ENCODE peak calls at places on chromosomes 1 and 21, in ten cellular contexts. B is hepatocyte; L is transverse colon; Y is fibroblast of mammary gland; T is Calu3; Z is MM.1S; Q is right lobe of liver; F is MCF 10A; R is DND-41; E is CD8-positive, alpha-beta T cell. V is an unnamed sample.

GRCh38 chr21:17730782-17731181 is 88.4 kb downstream of the C21orf91 start:
- DNase-seq in B (no peak), L (no peak), Y (no peak), T (no peak), Z (no peak), Q (no peak), F (peak; percentile 22), R (no peak), E (no peak), V (no peak)

GRCh38 chr1:32939655-32940371 is 24.8 kb downstream of the RNF19B start:
- DNase-seq in B (peak; percentile 48), L (peak; percentile 54), Y (peak; percentile 91), T (peak; percentile 11), Z (no peak), Q (no peak), F (peak; percentile 83), R (no peak), E (no peak), V (no peak)

GRCh38 chr1:223771814-223772770 is 59.8 kb downstream of the CAPN2 start:
- DNase-seq in B (peak; percentile 81), L (no peak), Y (peak; percentile 85), T (peak; percentile 80), Z (peak; percentile 3), Q (no peak), F (peak; percentile 82), R (no peak), E (no peak), V (no peak)

GRCh38 chr1:84939151-84939550 is 46.1 kb upstream of the LPAR3 start:
- DNase-seq in B (no peak), L (no peak), Y (peak; percentile 64), T (no peak), Z (no peak), Q (no peak), F (peak; percentile 13), R (no peak), E (no peak), V (no peak)

GRCh38 chr1:179091691-179092165 is 9.9 kb downstream of the TOR3A start:
- DNase-seq in B (peak; percentile 34), L (peak; percentile 21), Y (peak; percentile 70), T (no peak), Z (no peak), Q (peak; percentile 96), F (peak; percentile 98), R (no peak), E (no peak), V (no peak)

GRCh38 chr1:41874350-41874749 is 44.4 kb downstream of the HIVEP3 start:
- DNase-seq in B (no peak), L (no peak), Y (no peak), T (no peak), Z (peak; percentile 85), Q (no peak), F (no peak), R (peak; percentile 89), E (no peak), V (no peak)

GRCh38 chr1:79040424-79041089 is 34.0 kb upstream of the ADGRL4 start:
- DNase-seq in B (no peak), L (no peak), Y (peak; percentile 41), T (no peak), Z (no peak), Q (no peak), F (no peak), R (no peak), E (no peak), V (no peak)

GRCh38 chr1:1426961-1427934 is 6.2 kb upstream of the ANKRD65 start:
- DNase-seq in B (peak; percentile 67), L (no peak), Y (no peak), T (no peak), Z (no peak), Q (peak; percentile 55), F (no peak), R (peak; percentile 32), E (no peak), V (no peak)

GRCh38 chr1:226061793-226062557 is 541 bp upstream of the H3-3A start:
- DNase-seq in B (peak; percentile 91), L (peak; percentile 85), Y (peak; percentile 68), T (peak; percentile 92), Z (no peak), Q (peak; percentile 92), F (peak; percentile 93), R (peak; percentile 58), E (no peak), V (no peak)

GRCh38 chr1:226060976-226061792 is 1.3 kb upstream of the H3-3A start:
- DNase-seq in B (no peak), L (no peak), Y (peak; percentile 16), T (no peak), Z (no peak), Q (no peak), F (no peak), R (no peak), E (no peak), V (no peak)

GRCh38 chr1:226064168-226064815 is 1.8 kb downstream of the H3-3A start:
- DNase-seq in B (no peak), L (no peak), Y (peak; percentile 25), T (peak; percentile 38), Z (peak; percentile 42), Q (no peak), F (peak; percentile 51), R (peak; percentile 50), E (no peak), V (no peak)

GRCh38 chr1:226063362-226064167 is 1.0 kb downstream of the H3-3A start:
- DNase-seq in B (peak; percentile 57), L (peak; percentile 53), Y (peak; percentile 49), T (peak; percentile 30), Z (peak; percentile 73), Q (peak; percentile 66), F (peak; percentile 69), R (peak; percentile 49), E (peak; percentile 13), V (no peak)

GRCh38 chr1:226062558-226063361 is at the start of gene H3-3A:
- DNase-seq in B (peak; percentile 99), L (peak; percentile 99), Y (peak; percentile 89), T (peak; percentile 99), Z (peak; percentile 98), Q (peak; percentile 98), F (peak; percentile 100), R (peak; percentile 98), E (peak; percentile 96), V (peak; percentile 97)
- TF ChIP-seq CTCF in B (peak; percentile 17), L (no peak), Y (no peak), T (no peak), Z (no peak), Q (no peak), F (no peak), R (peak; percentile 14), E (no peak), V (no peak)

DNA sequence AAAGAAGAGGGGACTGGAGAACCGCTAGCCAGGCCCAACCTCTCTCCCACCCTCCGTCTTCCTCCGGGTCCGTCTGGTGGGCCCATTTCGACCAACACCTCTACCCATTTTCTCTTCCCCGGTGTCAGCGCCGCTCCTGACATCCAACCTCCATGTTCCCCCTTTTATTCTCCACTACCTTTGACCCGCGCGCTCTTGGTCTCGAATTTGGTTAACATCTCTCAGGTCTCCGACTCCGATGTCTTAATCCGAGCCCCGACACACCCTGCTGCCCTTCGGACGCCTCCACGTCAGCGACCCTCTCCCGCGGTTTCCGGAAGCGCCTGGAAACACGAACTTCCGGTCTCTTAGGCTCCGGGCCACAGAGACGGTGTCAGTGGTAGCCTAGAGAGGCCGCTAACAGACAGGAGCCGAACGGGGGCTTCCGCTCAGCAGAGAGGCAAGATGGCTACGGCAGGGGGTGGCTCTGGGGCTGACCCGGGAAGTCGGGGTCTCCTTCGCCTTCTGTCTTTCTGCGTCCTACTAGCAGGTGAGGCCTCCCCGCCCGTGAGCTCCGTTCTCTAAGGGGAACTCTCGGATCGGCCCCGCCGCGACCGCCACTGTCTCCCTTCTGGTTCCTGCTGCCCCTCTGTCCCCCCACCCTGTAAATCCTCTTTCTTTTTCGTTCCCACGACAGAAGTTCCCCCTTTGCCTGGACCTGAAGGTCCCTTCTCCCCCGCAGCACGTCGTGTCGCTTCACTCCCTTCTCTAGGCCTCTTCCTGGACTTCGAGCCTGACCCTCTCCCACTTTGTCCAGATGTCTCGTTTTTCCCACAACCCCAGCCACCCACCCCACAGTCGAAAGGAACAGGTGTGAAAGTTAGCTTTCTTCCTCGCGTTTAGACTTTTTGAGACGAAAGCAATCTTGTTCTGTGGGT is at the start of the genes COPA and NCSTN:
- DNase-seq in B (peak; percentile 97), L (peak; percentile 95), Y (peak; percentile 97), T (peak; percentile 94), Z (peak; percentile 99), Q (peak; percentile 94), F (peak; percentile 98), R (peak; percentile 93), E (peak; percentile 84), V (peak; percentile 94)
- TF ChIP-seq CTCF in B (no peak), L (peak; percentile 5), Y (no peak), T (no peak), Z (no peak), Q (peak; percentile 5), F (no peak), R (no peak), E (no peak), V (no peak)

GRCh38 chr21:29231781-29232548 is 66.8 kb upstream of the BACH1 start:
- DNase-seq in B (no peak), L (no peak), Y (no peak), T (no peak), Z (no peak), Q (no peak), F (no peak), R (no peak), E (no peak), V (no peak)

GRCh38 chr21:29233611-29234540 is 64.8 kb upstream of the BACH1 start:
- DNase-seq in B (no peak), L (no peak), Y (no peak), T (no peak), Z (peak; percentile 81), Q (no peak), F (peak; percentile 69), R (no peak), E (no peak), V (no peak)

GRCh38 chr21:29230541-29231275 is 68.0 kb upstream of the BACH1 start:
- DNase-seq in B (no peak), L (no peak), Y (no peak), T (no peak), Z (no peak), Q (no peak), F (no peak), R (no peak), E (no peak), V (no peak)

GRCh38 chr21:29235714-29236197 is 63.0 kb upstream of the BACH1 start:
- DNase-seq in B (no peak), L (no peak), Y (no peak), T (no peak), Z (peak; percentile 70), Q (no peak), F (no peak), R (no peak), E (no peak), V (no peak)

GRCh38 chr21:29232601-29233541 is 65.9 kb upstream of the BACH1 start:
- DNase-seq in B (peak; percentile 32), L (no peak), Y (peak; percentile 72), T (no peak), Z (no peak), Q (no peak), F (peak; percentile 56), R (no peak), E (no peak), V (no peak)
- TF ChIP-seq CTCF in B (no peak), L (no peak), Y (peak; percentile 8), T (no peak), Z (peak; percentile 34), Q (no peak), F (no peak), R (no peak), E (no peak), V (peak; percentile 32)

DNA sequence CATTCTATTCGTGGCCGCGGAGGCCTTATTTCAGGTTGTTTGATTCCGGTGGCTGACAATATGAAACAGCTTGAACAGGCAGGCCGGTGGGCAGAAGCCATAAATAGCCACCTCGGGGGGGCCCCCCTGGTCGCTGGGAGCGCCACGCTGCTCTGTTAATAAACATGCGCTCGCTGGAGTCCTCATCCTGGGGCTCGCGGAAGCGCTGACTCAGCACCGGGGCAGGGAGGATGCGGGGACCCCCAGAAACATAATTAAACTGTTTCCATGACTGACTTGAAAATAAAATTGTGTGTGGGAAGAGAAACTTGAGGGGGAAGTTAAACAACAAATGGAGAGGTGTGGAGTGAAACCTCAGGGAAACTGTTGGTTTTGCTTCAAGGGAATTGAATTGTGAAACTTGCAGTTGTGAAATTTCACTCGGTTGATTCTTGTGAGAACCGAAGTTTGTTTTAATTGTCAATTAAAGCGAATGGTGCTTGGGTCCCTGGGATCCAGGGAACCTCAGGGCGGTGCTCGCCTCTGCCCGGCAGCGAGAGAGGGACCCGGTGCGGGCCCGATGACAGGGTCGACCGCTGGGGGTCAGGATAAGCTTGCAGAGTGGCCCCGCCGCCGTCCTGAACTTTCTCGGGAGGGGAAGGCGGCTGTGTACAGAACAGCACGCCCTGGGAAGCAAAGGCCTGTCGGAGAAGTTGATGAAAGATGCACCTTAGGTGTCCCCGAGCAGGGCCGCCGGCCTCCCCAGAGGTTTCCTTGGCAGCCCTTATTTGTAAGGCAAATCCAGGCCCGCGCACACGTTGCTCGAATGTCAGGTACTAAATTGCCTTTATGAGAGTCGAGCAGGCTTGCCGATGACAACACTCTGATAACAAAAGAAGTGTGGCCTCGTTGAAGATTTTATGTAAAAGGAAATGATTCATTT is 176.9 kb upstream of the LMO4 start:
- DNase-seq in B (peak; percentile 83), L (peak; percentile 62), Y (peak; percentile 63), T (peak; percentile 87), Z (peak; percentile 93), Q (peak; percentile 72), F (no peak), R (no peak), E (no peak), V (peak; percentile 51)
- TF ChIP-seq CTCF in B (peak; percentile 74), L (peak; percentile 26), Y (peak; percentile 41), T (peak; percentile 68), Z (peak; percentile 53), Q (peak; percentile 37), F (no peak), R (no peak), E (no peak), V (peak; percentile 38)

V was measured in CD14-positive monocyte.